ENCODE peak calls at places on chromosomes 1 and 21, in six cellular contexts. One of them, this sample, is unnamed.

GRCh38 chr1:167926486-167926997 is 9.9 kb upstream of the DCAF6 start:
- DNase-seq in A549: peak
- DNase-seq in K562: peak
- DNase-seq in H1: no peak
- DNase-seq in endothelial cell of umbilical vein: no peak
- DNase-seq in HepG2: peak
- DNase-seq in this sample: no peak

GRCh38 chr1:109759513-109760334 is 4.0 kb downstream of the EPS8L3 start:
- DNase-seq in HepG2: no peak
- DNase-seq in H1: peak
- DNase-seq in endothelial cell of umbilical vein: no peak
- DNase-seq in K562: no peak
- DNase-seq in A549: no peak
- DNase-seq in this sample: no peak

GRCh38 chr1:91012196-91012595 is 9.6 kb downstream of the ZNF644 start:
- DNase-seq in H1: no peak
- DNase-seq in endothelial cell of umbilical vein: no peak
- DNase-seq in HepG2: no peak
- DNase-seq in A549: no peak
- DNase-seq in K562: no peak
- DNase-seq in this sample: no peak

GRCh38 chr1:173122958-173123852 is 72.5 kb upstream of the TNFSF18 start:
- DNase-seq in H1: peak
- DNase-seq in HepG2: peak
- DNase-seq in endothelial cell of umbilical vein: peak
- DNase-seq in A549: peak
- DNase-seq in K562: no peak
- DNase-seq in this sample: peak

GRCh38 chr1:163171826-163172225 is 30.9 kb downstream of the RGS5 start:
- DNase-seq in A549: no peak
- DNase-seq in HepG2: no peak
- DNase-seq in K562: no peak
- DNase-seq in H1: no peak
- DNase-seq in endothelial cell of umbilical vein: peak
- DNase-seq in this sample: no peak

GRCh38 chr1:164707868-164708331 is 148.9 kb downstream of the PBX1 start:
- DNase-seq in endothelial cell of umbilical vein: peak
- DNase-seq in H1: no peak
- DNase-seq in K562: no peak
- DNase-seq in HepG2: no peak
- DNase-seq in A549: peak
- DNase-seq in this sample: no peak

GRCh38 chr21:33266050-33266783 is at the start of gene IL10RB:
- DNase-seq in K562: peak
- DNase-seq in HepG2: peak
- DNase-seq in endothelial cell of umbilical vein: peak
- DNase-seq in A549: peak
- DNase-seq in H1: peak
- DNase-seq in this sample: peak

GRCh38 chr1:243432136-243432535 is 176.3 kb downstream of the SDCCAG8 start:
- DNase-seq in K562: no peak
- DNase-seq in A549: no peak
- DNase-seq in H1: no peak
- DNase-seq in endothelial cell of umbilical vein: no peak
- DNase-seq in HepG2: no peak
- DNase-seq in this sample: no peak

GRCh38 chr1:12087797-12088314 is 24.8 kb downstream of the TNFRSF8 start:
- DNase-seq in H1: no peak
- DNase-seq in A549: no peak
- DNase-seq in K562: no peak
- DNase-seq in HepG2: no peak
- DNase-seq in endothelial cell of umbilical vein: no peak
- DNase-seq in this sample: no peak

GRCh38 chr1:226548281-226549093 is at the start of gene STUM:
- DNase-seq in K562: no peak
- DNase-seq in endothelial cell of umbilical vein: peak
- DNase-seq in A549: no peak
- DNase-seq in HepG2: no peak
- DNase-seq in H1: peak
- DNase-seq in this sample: peak

GRCh38 chr1:49556676-49557234 is 467.0 kb downstream of the AGBL4 start:
- DNase-seq in K562: no peak
- DNase-seq in endothelial cell of umbilical vein: no peak
- DNase-seq in A549: no peak
- DNase-seq in HepG2: no peak
- DNase-seq in H1: no peak
- DNase-seq in this sample: no peak

GRCh38 chr1:243435824-243436223 is 180.0 kb downstream of the SDCCAG8 start:
- DNase-seq in H1: no peak
- DNase-seq in HepG2: no peak
- DNase-seq in A549: no peak
- DNase-seq in K562: no peak
- DNase-seq in endothelial cell of umbilical vein: no peak
- DNase-seq in this sample: no peak

GRCh38 chr1:1841575-1841991 is 49.3 kb downstream of the GNB1 start:
- DNase-seq in H1: no peak
- DNase-seq in endothelial cell of umbilical vein: no peak
- DNase-seq in HepG2: no peak
- DNase-seq in A549: no peak
- DNase-seq in K562: no peak
- DNase-seq in this sample: no peak

GRCh38 chr1:58883037-58883887 is 99.4 kb upstream of the JUN start:
- DNase-seq in A549: peak
- DNase-seq in HepG2: peak
- DNase-seq in endothelial cell of umbilical vein: peak
- DNase-seq in K562: peak
- DNase-seq in H1: no peak
- DNase-seq in this sample: no peak

GRCh38 chr1:195019385-195019784 is 1588.9 kb downstream of the KCNT2 start:
- DNase-seq in endothelial cell of umbilical vein: no peak
- DNase-seq in A549: no peak
- DNase-seq in H1: no peak
- DNase-seq in HepG2: no peak
- DNase-seq in K562: no peak
- DNase-seq in this sample: no peak

GRCh38 chr1:3657578-3658230 is 5.4 kb downstream of the TP73 start:
- DNase-seq in H1: no peak
- DNase-seq in K562: no peak
- DNase-seq in HepG2: no peak
- DNase-seq in endothelial cell of umbilical vein: no peak
- DNase-seq in A549: no peak
- DNase-seq in this sample: peak

GRCh38 chr1:3659093-3659492 is 6.8 kb downstream of the TP73 start:
- DNase-seq in HepG2: no peak
- DNase-seq in K562: no peak
- DNase-seq in A549: no peak
- DNase-seq in endothelial cell of umbilical vein: no peak
- DNase-seq in H1: no peak
- DNase-seq in this sample: no peak

GRCh38 chr1:3657096-3657475 is 4.8 kb downstream of the TP73 start:
- DNase-seq in K562: no peak
- DNase-seq in HepG2: no peak
- DNase-seq in A549: no peak
- DNase-seq in H1: no peak
- DNase-seq in endothelial cell of umbilical vein: no peak
- DNase-seq in this sample: peak

GRCh38 chr1:3656450-3657095 is 4.3 kb downstream of the TP73 start:
- DNase-seq in HepG2: no peak
- DNase-seq in endothelial cell of umbilical vein: no peak
- DNase-seq in K562: no peak
- DNase-seq in H1: no peak
- DNase-seq in A549: no peak
- DNase-seq in this sample: peak

GRCh38 chr1:3658231-3658615 is 5.9 kb downstream of the TP73 start:
- DNase-seq in endothelial cell of umbilical vein: no peak
- DNase-seq in K562: no peak
- DNase-seq in HepG2: no peak
- DNase-seq in H1: no peak
- DNase-seq in A549: no peak
- DNase-seq in this sample: peak
- TF ChIP-seq JUN in endothelial cell of umbilical vein: no peak
- TF ChIP-seq JUN in K562: no peak
- TF ChIP-seq JUN in HepG2: no peak
- TF ChIP-seq JUN in H1: no peak
- TF ChIP-seq JUN in A549: no peak
- TF ChIP-seq JUN in this sample: no peak

GRCh38 chr1:31795096-31795675 is 20.6 kb downstream of the SPOCD1 start:
- DNase-seq in K562: no peak
- DNase-seq in A549: no peak
- DNase-seq in HepG2: no peak
- DNase-seq in H1: no peak
- DNase-seq in endothelial cell of umbilical vein: no peak
- DNase-seq in this sample: no peak

GRCh38 chr1:31797216-31797615 is 18.6 kb downstream of the SPOCD1 start:
- DNase-seq in H1: no peak
- DNase-seq in HepG2: no peak
- DNase-seq in K562: no peak
- DNase-seq in endothelial cell of umbilical vein: no peak
- DNase-seq in A549: no peak
- DNase-seq in this sample: no peak

GRCh38 chr1:31796707-31797106 is 19.1 kb downstream of the SPOCD1 start:
- DNase-seq in HepG2: no peak
- DNase-seq in H1: no peak
- DNase-seq in A549: no peak
- DNase-seq in endothelial cell of umbilical vein: no peak
- DNase-seq in K562: no peak
- DNase-seq in this sample: no peak

GRCh38 chr1:31798086-31798432 is 17.8 kb downstream of the SPOCD1 start:
- DNase-seq in A549: no peak
- DNase-seq in K562: no peak
- DNase-seq in endothelial cell of umbilical vein: peak
- DNase-seq in H1: no peak
- DNase-seq in HepG2: no peak
- DNase-seq in this sample: no peak

GRCh38 chr1:31795801-31796621 is 19.8 kb downstream of the SPOCD1 start:
- DNase-seq in H1: no peak
- DNase-seq in K562: peak
- DNase-seq in A549: peak
- DNase-seq in endothelial cell of umbilical vein: peak
- DNase-seq in HepG2: no peak
- DNase-seq in this sample: no peak
- TF ChIP-seq JUN in H1: no peak
- TF ChIP-seq JUN in K562: no peak
- TF ChIP-seq JUN in A549: no peak
- TF ChIP-seq JUN in endothelial cell of umbilical vein: no peak
- TF ChIP-seq JUN in HepG2: no peak
- TF ChIP-seq JUN in this sample: no peak

DNA sequence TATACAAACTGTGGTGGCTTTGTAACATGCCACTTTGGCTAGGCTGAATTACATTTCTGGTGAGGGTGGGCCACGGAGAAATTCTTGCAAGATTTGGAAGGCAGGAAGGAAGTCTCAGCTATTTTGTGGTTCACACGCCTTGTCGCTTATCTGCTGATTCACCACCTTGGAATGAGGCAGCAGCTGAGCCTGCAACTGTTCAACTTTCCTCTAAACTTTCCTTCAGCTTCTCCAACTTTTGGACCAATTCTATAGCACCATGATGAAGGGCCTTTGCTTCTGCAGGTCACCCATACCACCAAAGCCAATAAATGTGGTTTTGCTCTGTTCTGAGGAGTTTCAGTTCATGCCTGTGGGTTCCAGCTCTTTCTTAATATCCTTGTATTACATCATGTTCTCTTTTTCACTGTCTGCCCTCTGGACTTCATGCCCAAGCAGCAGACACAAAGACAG is 337.6 kb upstream of the SNX7 start:
- DNase-seq in HepG2: no peak
- DNase-seq in A549: peak
- DNase-seq in K562: no peak
- DNase-seq in endothelial cell of umbilical vein: peak
- DNase-seq in H1: no peak
- DNase-seq in this sample: no peak
- TF ChIP-seq JUN in HepG2: no peak
- TF ChIP-seq JUN in A549: peak
- TF ChIP-seq JUN in K562: no peak
- TF ChIP-seq JUN in endothelial cell of umbilical vein: peak
- TF ChIP-seq JUN in H1: no peak
- TF ChIP-seq JUN in this sample: no peak

GRCh38 chr1:151905070-151905442 is 4.3 kb downstream of the THEM4 start:
- DNase-seq in HepG2: no peak
- DNase-seq in K562: peak
- DNase-seq in A549: no peak
- DNase-seq in endothelial cell of umbilical vein: peak
- DNase-seq in H1: no peak
- DNase-seq in this sample: no peak
- TF ChIP-seq JUN in HepG2: no peak
- TF ChIP-seq JUN in K562: no peak
- TF ChIP-seq JUN in A549: no peak
- TF ChIP-seq JUN in endothelial cell of umbilical vein: no peak
- TF ChIP-seq JUN in H1: no peak
- TF ChIP-seq JUN in this sample: no peak

This sample was measured in WTC11.